ENCODE peak calls at places on chromosomes 13 and 19, in four cellular contexts. V, A, Z and R are unnamed samples.

GRCh38 chr19:4439243-4439642 is 18.4 kb downstream of the UBXN6 start:
- DNase-seq in V (no peak), A (no peak), Z (no peak), R (no peak)

GRCh38 chr19:51031880-51032225 is 2.9 kb downstream of the KLK12 start:
- DNase-seq in V (no peak), A (no peak), Z (no peak), R (no peak)

GRCh38 chr19:57587529-57587928 is 3.6 kb downstream of the ZIK1 start:
- DNase-seq in V (no peak), A (no peak), Z (no peak), R (no peak)

GRCh38 chr19:51064534-51065220 is at the start of gene KLK13:
- DNase-seq in V (no peak), A (no peak), Z (no peak), R (peak)

GRCh38 chr19:48812094-48812929 is 1.5 kb upstream of the BCAT2 start:
- DNase-seq in V (peak), A (peak), Z (no peak), R (peak)

GRCh38 chr19:20367811-20368294 is 197.7 kb downstream of the ZNF737 start:
- DNase-seq in V (no peak), A (no peak), Z (peak), R (peak)

GRCh38 chr13:111248822-111249221 is 71.6 kb upstream of the TEX29 start:
- DNase-seq in V (no peak), A (peak), Z (peak), R (no peak)

GRCh38 chr19:46977548-46977947 is 42.1 kb upstream of the NPAS1 start:
- DNase-seq in V (no peak), A (no peak), Z (no peak), R (no peak)

GRCh38 chr19:53158119-53158656 is 665 bp downstream of the ZNF347 start:
- DNase-seq in V (peak), A (peak), Z (peak), R (peak)

GRCh38 chr19:2815191-2815614 is 4.5 kb upstream of the ZNF554 start:
- DNase-seq in V (no peak), A (no peak), Z (no peak), R (no peak)

GRCh38 chr13:21996049-21996448 is 325.2 kb downstream of the FGF9 start:
- DNase-seq in V (no peak), A (no peak), Z (no peak), R (no peak)

GRCh38 chr19:45071969-45072790 is 4.1 kb downstream of the ZNF296 start:
- DNase-seq in V (no peak), A (no peak), Z (no peak), R (no peak)

GRCh38 chr13:77919351-77920294 is 992 bp upstream of the EDNRB start:
- DNase-seq in V (peak), A (peak), Z (peak), R (no peak)

GRCh38 chr19:45667620-45668341 is at the start of gene GIPR:
- DNase-seq in V (peak), A (no peak), Z (peak), R (peak)

GRCh38 chr13:78881746-78882145 is 222.8 kb upstream of the OBI1 start:
- DNase-seq in V (no peak), A (peak), Z (peak), R (no peak)

GRCh38 chr13:97913206-97913605 is 40.3 kb upstream of the IPO5 start:
- DNase-seq in V (no peak), A (no peak), Z (no peak), R (no peak)

GRCh38 chr19:18520848-18521691 is 800 bp downstream of the ELL start:
- DNase-seq in V (peak), A (no peak), Z (no peak), R (no peak)

GRCh38 chr19:4442846-4443146 is 14.8 kb downstream of the UBXN6 start:
- DNase-seq in V (no peak), A (no peak), Z (no peak), R (no peak)

GRCh38 chr19:55679343-55680257 is 4.6 kb downstream of the EPN1 start:
- DNase-seq in V (no peak), A (no peak), Z (no peak), R (no peak)

GRCh38 chr13:79593121-79593520 is 112.2 kb downstream of the NDFIP2 start:
- DNase-seq in V (no peak), A (no peak), Z (no peak), R (no peak)

GRCh38 chr13:29935309-29935981 is 85.0 kb upstream of the UBL3 start:
- DNase-seq in V (no peak), A (peak), Z (peak), R (no peak)

GRCh38 chr19:7505288-7505681 is 10.6 kb upstream of the ZNF358 start:
- DNase-seq in V (no peak), A (no peak), Z (peak), R (no peak)

GRCh38 chr19:1284293-1284978 is 1.2 kb upstream of the EFNA2 start:
- DNase-seq in V (no peak), A (no peak), Z (no peak), R (no peak)

GRCh38 chr19:35136977-35137702 is 1.5 kb upstream of the FXYD1 start:
- DNase-seq in V (no peak), A (no peak), Z (no peak), R (no peak)

GRCh38 chr19:19540707-19541515 is 2.8 kb downstream of the CILP2 start:
- DNase-seq in V (peak), A (no peak), Z (peak), R (peak)

GRCh38 chr13:23652909-23653726 is 82.9 kb downstream of the TNFRSF19 start:
- DNase-seq in V (no peak), A (no peak), Z (no peak), R (no peak)

GRCh38 chr13:98252931-98253470 is 75.9 kb upstream of the RNF113B start:
- DNase-seq in V (no peak), A (no peak), Z (no peak), R (no peak)